ENCODE peak calls at places on chromosomes 12 and 14, in five cellular contexts. T, I, Y, A and L are unnamed samples.

GRCh38 chr14:21308132-21308478 is 28.2 kb downstream of the RPGRIP1 start:
- DNase-seq in T (no peak), I (no peak), Y (no peak), A (no peak), L (no peak)

GRCh38 chr14:87264386-87264785 is 728.6 kb downstream of the GALC start:
- DNase-seq in T (no peak), I (no peak), Y (no peak), A (no peak), L (no peak)

GRCh38 chr12:108563135-108563803 is 873 bp downstream of the ISCU start:
- DNase-seq in T (peak; percentile 53), I (peak; percentile 92), Y (peak; percentile 84), A (peak; percentile 77), L (peak; percentile 39)

GRCh38 chr12:129629901-129630300 is 273.9 kb downstream of the TMEM132D start:
- DNase-seq in T (no peak), I (no peak), Y (no peak), A (no peak), L (no peak)

GRCh38 chr12:105355752-105356151 is 25.3 kb downstream of the C12orf75 start:
- DNase-seq in T (no peak), I (no peak), Y (no peak), A (no peak), L (no peak)

GRCh38 chr12:14373202-14373601 is 7.7 kb downstream of the ATF7IP start:
- DNase-seq in T (no peak), I (no peak), Y (no peak), A (no peak), L (no peak)

GRCh38 chr12:57965766-57966165 is 24.4 kb downstream of the ATP23 start:
- DNase-seq in T (no peak), I (no peak), Y (no peak), A (no peak), L (no peak)

GRCh38 chr14:21264025-21264801 is 5.0 kb downstream of the HNRNPC start:
- DNase-seq in T (no peak), I (no peak), Y (no peak), A (no peak), L (no peak)

GRCh38 chr14:105528197-105528858 is 1.9 kb downstream of the TMEM121 start:
- DNase-seq in T (peak; percentile 18), I (peak; percentile 75), Y (peak; percentile 88), A (peak; percentile 69), L (no peak)

GRCh38 chr12:79659961-79660431 is 30.8 kb downstream of the PAWR start:
- DNase-seq in T (no peak), I (no peak), Y (no peak), A (no peak), L (no peak)

GRCh38 chr14:85617799-85618198 is 87.9 kb downstream of the FLRT2 start:
- DNase-seq in T (no peak), I (no peak), Y (no peak), A (no peak), L (no peak)

GRCh38 chr12:123987022-123987421 is 14.0 kb downstream of the ZNF664 start:
- DNase-seq in T (no peak), I (no peak), Y (no peak), A (no peak), L (no peak)

GRCh38 chr12:109291531-109292341 is 17.3 kb downstream of the FOXN4 start:
- DNase-seq in T (peak; percentile 94), I (peak; percentile 41), Y (no peak), A (no peak), L (peak; percentile 90)

GRCh38 chr12:104695453-104696148 is 238.9 kb downstream of the CHST11 start:
- DNase-seq in T (peak; percentile 10), I (no peak), Y (peak; percentile 82), A (peak; percentile 72), L (peak; percentile 52)

GRCh38 chr14:99023371-99023770 is 248.6 kb downstream of the BCL11B start:
- DNase-seq in T (no peak), I (no peak), Y (no peak), A (no peak), L (no peak)

GRCh38 chr12:21456291-21456780 is 18.9 kb downstream of the PYROXD1 start:
- DNase-seq in T (no peak), I (no peak), Y (peak; percentile 33), A (peak; percentile 24), L (no peak)

GRCh38 chr12:102349079-102349478 is 131.3 kb downstream of the IGF1 start:
- DNase-seq in T (no peak), I (no peak), Y (no peak), A (no peak), L (no peak)

GRCh38 chr12:4116251-4117111 is 157.1 kb upstream of the CCND2 start:
- DNase-seq in T (no peak), I (no peak), Y (no peak), A (no peak), L (no peak)